ENCODE peak calls at places on chromosomes 6 and 20, in five cellular contexts. C is fibroblast of lung, E is fibroblast of pulmonary artery, Y is lung, L is RWPE2. S is an unnamed sample.

GRCh38 chr6:6812427-6812826 is 223.9 kb downstream of the LY86 start:
- DNase-seq in E (no peak), Y (no peak), L (no peak), C (no peak), S (no peak)

GRCh38 chr20:3995749-3996305 is 19.5 kb downstream of the RNF24 start:
- DNase-seq in C (no peak), L (no peak), Y (no peak), E (no peak), S (no peak)

GRCh38 chr6:106381871-106382270 is 21.4 kb downstream of the CRYBG1 start:
- DNase-seq in E (peak), L (no peak), Y (no peak), C (no peak), S (no peak)

GRCh38 chr6:157267654-157268053 is 55.7 kb downstream of the TMEM242 start:
- DNase-seq in E (no peak), Y (no peak), C (no peak), L (peak), S (no peak)

GRCh38 chr6:43944908-43945777 is 175.1 kb downstream of the VEGFA start:
- DNase-seq in L (no peak), Y (no peak), C (peak), E (no peak), S (no peak)

GRCh38 chr6:100554228-100554627 is 89.5 kb upstream of the SIM1 start:
- DNase-seq in C (no peak), Y (no peak), E (peak), L (no peak), S (no peak)

GRCh38 chr6:56772737-56773184 is 130.1 kb upstream of the DST start:
- DNase-seq in E (peak), C (peak), Y (no peak), L (no peak), S (peak)

GRCh38 chr6:22248513-22249308 is 48.1 kb downstream of the PRL start:
- DNase-seq in C (peak), L (no peak), Y (no peak), E (peak), S (peak)

GRCh38 chr20:58403272-58403671 is 14.2 kb downstream of the VAPB start:
- DNase-seq in Y (no peak), L (no peak), E (no peak), C (no peak), S (no peak)

GRCh38 chr6:152122434-152122833 is 315.0 kb downstream of the ESR1 start:
- DNase-seq in L (no peak), Y (no peak), E (no peak), C (no peak), S (no peak)

GRCh38 chr6:1834641-1835516 is 225.2 kb downstream of the FOXC1 start:
- DNase-seq in C (no peak), E (no peak), Y (no peak), L (no peak), S (no peak)

GRCh38 chr6:27205375-27206278 is 41.9 kb upstream of the PRSS16 start:
- DNase-seq in E (peak), C (peak), L (no peak), Y (no peak), S (no peak)

GRCh38 chr6:158711264-158711663 is 61.4 kb downstream of the SYTL3 start:
- DNase-seq in C (peak), Y (no peak), E (peak), L (no peak), S (peak)

GRCh38 chr6:139611327-139611958 is 237.0 kb upstream of the CITED2 start:
- DNase-seq in E (no peak), L (no peak), Y (no peak), C (no peak), S (no peak)

GRCh38 chr6:41697902-41698349 is 37.5 kb downstream of the TFEB start:
- DNase-seq in Y (no peak), L (no peak), C (peak), E (peak), S (no peak)

GRCh38 chr6:56255370-56255769 is 8.0 kb upstream of the COL21A1 start:
- DNase-seq in C (peak), E (peak), L (no peak), Y (no peak), S (no peak)

GRCh38 chr6:14224359-14225103 is 107.0 kb downstream of the CD83 start:
- DNase-seq in E (no peak), L (no peak), C (no peak), Y (no peak), S (no peak)

GRCh38 chr6:56593801-56594318 is 48.8 kb downstream of the DST start:
- DNase-seq in E (peak), Y (no peak), C (no peak), L (no peak), S (no peak)

GRCh38 chr6:111339294-111339693 is 143.7 kb downstream of the REV3L start:
- DNase-seq in L (no peak), C (no peak), E (no peak), Y (no peak), S (no peak)

GRCh38 chr20:18524646-18525045 is 16.9 kb downstream of the SEC23B start:
- DNase-seq in E (peak), L (peak), C (peak), Y (no peak), S (peak)

GRCh38 chr6:47162793-47163192 is 120.7 kb upstream of the ADGRF1 start:
- DNase-seq in C (no peak), Y (no peak), E (no peak), L (no peak), S (no peak)

GRCh38 chr6:109760208-109760607 is 69.1 kb downstream of the FIG4 start:
- DNase-seq in E (no peak), C (peak), L (no peak), Y (no peak), S (no peak)

GRCh38 chr6:12185081-12185673 is 105.0 kb upstream of the EDN1 start:
- DNase-seq in C (no peak), E (no peak), L (no peak), Y (no peak), S (no peak)

GRCh38 chr6:154829970-154830369 is 96.8 kb downstream of the SCAF8 start:
- DNase-seq in E (no peak), L (no peak), Y (no peak), C (no peak), S (no peak)

GRCh38 chr20:50136822-50137599 is 16.5 kb downstream of the PEDS1 start:
- DNase-seq in C (peak), Y (no peak), E (no peak), L (no peak), S (peak)

GRCh38 chr20:33896509-33896908 is 85.4 kb downstream of the CHMP4B start:
- DNase-seq in Y (no peak), C (peak), E (peak), L (no peak), S (peak)

GRCh38 chr20:47708140-47708807 is 77.0 kb downstream of the SULF2 start:
- DNase-seq in L (no peak), E (no peak), Y (no peak), C (no peak), S (no peak)

GRCh38 chr6:92723390-92723931 is 695.9 kb downstream of the EPHA7 start:
- DNase-seq in L (no peak), E (no peak), Y (peak), C (no peak), S (peak)

GRCh38 chr6:3530515-3530914 is 73.7 kb upstream of the SLC22A23 start:
- DNase-seq in E (no peak), L (no peak), Y (no peak), C (no peak), S (no peak)

GRCh38 chr6:10756085-10756484 is 8.5 kb downstream of the TMEM14B start:
- DNase-seq in L (no peak), C (no peak), Y (no peak), E (no peak), S (no peak)

GRCh38 chr6:52553719-52554118 is 23.1 kb downstream of the TRAM2 start:
- DNase-seq in E (no peak), L (no peak), Y (no peak), C (no peak), S (no peak)

GRCh38 chr20:31484001-31484400 is 8.9 kb downstream of the REM1 start:
- DNase-seq in Y (no peak), L (no peak), C (peak), E (no peak), S (no peak)

GRCh38 chr6:157966597-157966977 is 15.1 kb upstream of the SYNJ2 start:
- DNase-seq in Y (no peak), E (no peak), L (no peak), C (no peak), S (no peak)

GRCh38 chr20:42051935-42052334 is 433.8 kb upstream of the CHD6 start:
- DNase-seq in E (no peak), L (no peak), Y (no peak), C (no peak), S (no peak)

DNA sequence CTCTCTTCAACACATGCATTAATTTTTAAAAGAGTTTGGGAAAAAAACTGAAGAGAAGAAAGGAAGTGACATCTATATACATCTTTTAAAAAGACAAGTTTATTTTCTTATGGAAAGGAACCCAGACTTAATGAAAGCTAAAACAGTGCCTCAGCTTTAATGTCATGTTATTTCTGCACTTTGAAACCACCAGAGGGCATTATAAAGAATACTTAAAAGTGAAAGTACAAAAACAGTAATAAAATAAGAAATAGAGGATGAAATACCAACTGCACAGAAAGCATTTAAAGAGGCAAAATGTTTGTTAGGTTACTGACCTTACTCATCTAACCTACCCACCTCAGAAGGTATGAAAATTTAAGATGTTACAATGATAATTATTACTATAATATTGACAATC is 98.8 kb downstream of the HUS1B start:
- DNase-seq in C (no peak), Y (no peak), L (no peak), E (peak), S (no peak)
- H3K4me3 ChIP-seq in C (no peak), Y (no peak), L (no peak), E (no peak), S (no peak)

DNA sequence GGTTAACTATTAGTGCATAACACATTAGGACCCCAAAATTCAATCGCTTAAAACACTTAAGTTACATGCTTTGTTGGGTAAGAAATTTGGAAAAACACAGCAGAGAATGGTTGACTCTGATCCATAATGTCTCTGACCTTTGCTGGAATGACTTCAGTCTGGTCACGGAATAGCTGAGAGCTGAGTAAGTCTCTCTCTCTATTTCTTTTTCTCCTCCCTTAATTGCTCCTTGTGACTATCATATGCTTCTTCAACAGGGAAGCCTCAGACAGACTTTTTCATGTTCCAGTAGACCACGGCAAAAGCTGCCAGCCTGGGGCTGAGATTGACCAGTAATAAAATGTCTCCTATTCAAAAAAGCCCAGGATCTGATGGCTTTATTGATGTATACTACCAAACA is 4.8 kb downstream of the OR12D1 start:
- DNase-seq in L (no peak), Y (no peak), E (no peak), C (no peak), S (no peak)
- TF ChIP-seq CTCF in L (no peak), Y (no peak), E (no peak), C (no peak), S (no peak)

GRCh38 chr20:51902933-51903332 is 100.6 kb upstream of the SALL4 start:
- DNase-seq in C (no peak), Y (no peak), L (no peak), E (no peak), S (no peak)

GRCh38 chr20:51906049-51906448 is 103.7 kb upstream of the SALL4 start:
- DNase-seq in L (no peak), E (no peak), C (no peak), Y (no peak), S (no peak)

GRCh38 chr20:51910202-51911050 is 108.1 kb upstream of the SALL4 start:
- DNase-seq in L (no peak), E (no peak), Y (peak), C (peak), S (peak)

DNA sequence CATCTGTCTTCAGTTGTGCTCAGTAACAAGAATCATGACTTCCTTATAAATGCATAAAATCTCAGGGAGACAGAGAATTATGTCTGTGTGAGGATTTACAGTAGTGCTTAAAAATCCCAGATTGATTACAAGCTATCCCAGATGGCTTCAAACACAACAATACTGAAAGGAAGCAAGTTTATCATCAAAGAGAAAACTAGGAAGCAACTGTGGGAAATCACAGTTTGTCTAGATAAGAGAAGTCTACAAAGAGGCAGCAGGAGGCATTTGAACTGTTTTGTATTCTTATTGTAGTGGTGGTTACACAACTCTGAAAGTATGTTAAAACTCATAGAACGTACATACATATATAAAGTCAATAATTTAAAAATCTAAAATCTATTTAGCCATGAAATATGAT is 104.4 kb upstream of the SALL4 start:
- DNase-seq in C (no peak), E (no peak), Y (no peak), L (no peak), S (no peak)
- H3K4me3 ChIP-seq in C (no peak), E (no peak), Y (no peak), L (no peak), S (no peak)

DNA sequence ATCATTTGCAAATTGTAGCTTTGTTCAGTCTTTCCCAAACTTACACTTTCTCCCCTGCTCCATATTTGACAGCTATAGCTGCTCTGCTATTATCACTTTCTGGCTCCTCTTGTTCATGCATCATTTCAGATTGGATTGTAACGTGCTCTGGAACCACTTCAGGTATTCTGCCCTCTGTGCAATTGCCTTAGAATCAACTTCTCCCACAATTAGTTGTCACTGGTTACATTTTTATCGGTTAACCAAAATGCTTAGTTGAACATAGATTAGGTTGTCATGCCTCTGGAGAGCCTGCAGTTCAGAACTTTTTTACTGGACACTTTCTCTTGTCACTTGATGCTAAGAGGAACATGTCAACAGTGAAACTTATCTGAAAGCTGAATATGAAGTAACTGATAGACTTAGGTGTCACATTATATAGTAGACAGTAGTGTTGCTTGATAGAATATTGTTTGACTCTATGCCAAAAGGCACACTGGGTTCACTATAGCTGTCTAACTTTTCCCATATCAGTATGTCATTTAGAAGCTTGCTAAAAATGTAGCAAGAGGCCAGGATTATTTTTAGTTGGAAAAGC is 127.7 kb upstream of the PTPRK start:
- DNase-seq in E (no peak), C (no peak), Y (no peak), L (no peak), S (no peak)
- TF ChIP-seq CTCF in E (no peak), C (no peak), Y (no peak), L (no peak), S (no peak)

DNA sequence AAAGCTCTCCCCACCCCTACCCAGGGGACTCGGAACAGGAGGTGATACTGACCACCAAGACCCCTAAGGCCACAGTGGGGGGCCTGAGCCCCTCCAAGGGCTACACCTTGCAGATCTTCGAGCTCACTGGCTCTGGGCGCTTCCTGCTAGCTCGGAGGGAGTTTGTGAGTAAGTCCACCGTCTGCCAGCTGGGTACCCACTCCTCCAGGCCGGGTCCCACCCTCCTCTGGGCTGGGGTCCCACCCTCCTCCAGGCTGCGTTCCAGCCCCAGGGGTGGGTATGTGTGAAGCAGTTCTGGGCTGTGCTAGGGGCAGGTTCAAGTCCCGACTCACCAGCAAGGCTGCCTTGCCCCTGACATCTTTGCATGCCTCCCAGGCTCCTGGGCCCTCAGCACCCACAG is 12.4 kb downstream of the COL20A1 start:
- DNase-seq in L (peak), C (no peak), Y (no peak), E (no peak), S (no peak)
- H3K4me3 ChIP-seq in L (no peak), C (no peak), Y (no peak), E (no peak), S (no peak)

GRCh38 chr6:35727935-35728662 is 8.7 kb upstream of the ARMC12 start:
- DNase-seq in E (peak), C (peak), L (peak), Y (peak), S (peak)
- TF ChIP-seq CTCF in E (no peak), C (no peak), L (no peak), Y (no peak), S (no peak)

GRCh38 chr20:2692036-2692885 is at the start of gene EBF4:
- DNase-seq in Y (no peak), L (no peak), E (peak), C (peak), S (peak)

GRCh38 chr20:2692886-2693285 is 306 bp downstream of the EBF4 start:
- DNase-seq in L (no peak), Y (no peak), E (no peak), C (no peak), S (no peak)

GRCh38 chr20:2691127-2691526 is 1.5 kb upstream of the EBF4 start:
- DNase-seq in E (no peak), L (no peak), Y (no peak), C (no peak), S (no peak)

GRCh38 chr20:2690718-2691117 is 1.9 kb upstream of the EBF4 start:
- DNase-seq in E (no peak), L (no peak), C (no peak), Y (no peak), S (no peak)

DNA sequence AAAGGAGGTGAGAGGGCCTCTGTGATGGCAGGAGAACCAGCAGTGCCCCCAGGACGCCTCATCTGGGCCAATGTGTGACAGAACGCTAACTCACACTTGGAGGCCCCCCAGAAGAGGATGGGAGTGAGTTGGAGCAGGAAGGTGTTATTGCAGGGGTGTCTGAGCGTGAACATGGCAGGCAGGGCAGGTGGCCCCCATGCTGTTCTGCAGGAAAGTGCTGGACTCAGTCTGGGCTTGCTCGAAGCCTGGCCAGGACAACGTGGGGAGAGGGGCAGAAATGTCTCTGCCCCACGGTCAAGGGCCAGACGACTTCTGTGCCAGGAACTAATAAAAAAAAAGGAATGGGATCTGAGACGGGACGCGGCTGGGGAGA is 931 bp upstream of the EBF4 start:
- DNase-seq in E (no peak), Y (no peak), L (no peak), C (no peak), S (no peak)
- H3K4me3 ChIP-seq in E (peak), Y (no peak), L (no peak), C (no peak), S (no peak)